ENCODE peak calls at places on chromosomes 4 and X, in four cellular contexts. S is upper lobe of right lung, R is WERI-Rb-1, L is lower lobe of right lung. U is an unnamed sample. For H3K27me3, the result is how much of the 10 kb centered on the place peaks cover.

GRCh38 chrX:115531818-115532403 is 29.1 kb upstream of the PLS3 start:
- DNase-seq in R (no peak), L (no peak), S (no peak), U (no peak)

GRCh38 chr4:107561481-107561880 is 158.6 kb downstream of the PAPSS1 start:
- DNase-seq in S (no peak), R (no peak), L (no peak), U (no peak)

GRCh38 chr4:163330828-163331628 is 1.4 kb downstream of the NPY1R start:
- DNase-seq in S (no peak), L (no peak), R (no peak), U (no peak)

GRCh38 chr4:13208558-13209193 is 275.5 kb downstream of the RAB28 start:
- DNase-seq in L (no peak), R (no peak), S (no peak), U (no peak)

GRCh38 chr4:38204317-38205060 is 244.3 kb downstream of the PTTG2 start:
- DNase-seq in R (no peak), S (no peak), L (no peak), U (no peak)

GRCh38 chr4:113961322-113961698 is 18.1 kb downstream of the ARSJ start:
- DNase-seq in R (no peak), L (no peak), S (no peak), U (peak)

GRCh38 chr4:153401501-153401900 is 57.0 kb downstream of the MND1 start:
- DNase-seq in R (no peak), L (no peak), S (no peak), U (no peak)

GRCh38 chrX:130100180-130100579 is 10.1 kb downstream of the ELF4 start:
- DNase-seq in L (no peak), S (no peak), R (no peak), U (no peak)

GRCh38 chr4:139558235-139559094 is 2.4 kb upstream of the SETD7 start:
- DNase-seq in S (no peak), L (no peak), R (no peak), U (no peak)
- H3K27me3 ChIP-seq in S (under half), L (under half), R (under half), U (under half)

GRCh38 chr4:121077496-121077895 is 5.2 kb upstream of the NDNF start:
- DNase-seq in S (no peak), L (no peak), R (no peak), U (no peak)
- H3K27me3 ChIP-seq in S (under half), L (under half), R (under half), U (under half)

GRCh38 chr4:8866421-8866820 is 5.2 kb downstream of the HMX1 start:
- DNase-seq in L (no peak), R (no peak), S (no peak), U (no peak)
- H3K27me3 ChIP-seq in L (half or more), R (under half), S (half or more), U (under half)

GRCh38 chrX:138057883-138058282 is 492.0 kb downstream of the ZIC3 start:
- DNase-seq in R (no peak), S (no peak), L (no peak), U (no peak)
- H3K27me3 ChIP-seq in R (under half), S (under half), L (under half), U (under half)

DNA sequence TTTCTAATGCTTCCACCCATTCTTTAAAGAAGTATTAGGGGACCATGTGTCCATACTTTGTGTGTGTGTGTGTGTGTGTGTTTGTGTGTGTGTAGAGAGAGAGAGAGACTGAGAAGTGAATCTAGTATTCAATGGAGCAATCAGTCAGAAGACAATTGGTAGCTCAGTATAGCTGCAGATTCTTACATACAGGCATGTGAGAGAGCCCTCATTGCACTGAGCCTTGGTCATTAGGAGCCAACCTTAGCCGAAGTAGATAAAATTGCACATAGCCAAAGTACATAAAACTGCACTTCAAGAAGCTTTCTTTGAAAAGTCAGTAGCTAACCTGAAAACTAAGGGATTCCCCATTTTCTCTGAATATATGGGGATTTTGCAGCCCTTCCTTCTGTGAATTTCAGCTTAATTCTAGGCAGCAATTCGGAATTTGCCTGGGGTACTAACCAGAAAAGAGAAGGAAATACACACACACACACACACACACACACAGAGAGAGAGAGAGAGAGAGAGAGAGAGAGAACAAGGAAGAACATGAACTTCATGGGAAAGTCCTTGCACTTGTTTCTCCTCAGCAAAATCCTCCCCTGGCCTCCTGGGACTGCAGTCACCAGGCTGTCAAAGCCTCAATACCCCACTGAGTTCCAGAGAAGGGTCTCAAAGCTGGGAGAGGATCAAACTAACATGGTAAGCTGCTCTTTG is 1.7 kb upstream of the PRDM8 start:
- DNase-seq in L (no peak), S (no peak), R (no peak), U (no peak)
- H3K27me3 ChIP-seq in L (half or more), S (half or more), R (under half), U (under half)

GRCh38 chr4:146633471-146633800 is 5.3 kb upstream of the POU4F2 start:
- DNase-seq in L (no peak), R (no peak), S (no peak), U (no peak)
- H3K27me3 ChIP-seq in L (half or more), R (under half), S (half or more), U (under half)

GRCh38 chr4:3709846-3710441 is 56.2 kb upstream of the ADRA2C start:
- DNase-seq in R (no peak), L (peak), S (no peak), U (no peak)

GRCh38 chr4:3712112-3712805 is 53.9 kb upstream of the ADRA2C start:
- DNase-seq in R (no peak), L (peak), S (no peak), U (no peak)

GRCh38 chr4:3709061-3709845 is 56.9 kb upstream of the ADRA2C start:
- DNase-seq in R (no peak), S (no peak), L (peak), U (no peak)

GRCh38 chr4:3711183-3712111 is 54.7 kb upstream of the ADRA2C start:
- DNase-seq in L (peak), S (peak), R (no peak), U (no peak)

GRCh38 chr4:3710451-3711182 is 55.6 kb upstream of the ADRA2C start:
- DNase-seq in S (peak), R (no peak), L (peak), U (no peak)
- H3K27me3 ChIP-seq in S (under half), R (under half), L (under half), U (under half)

GRCh38 chrX:153880440-153880815 is 5.5 kb downstream of the L1CAM start:
- DNase-seq in L (no peak), S (no peak), R (no peak), U (no peak)
- H3K27me3 ChIP-seq in L (under half), S (under half), R (under half), U (under half)

GRCh38 chr4:110612631-110613269 is 10.1 kb downstream of the PITX2 start:
- DNase-seq in R (no peak), L (no peak), S (no peak), U (no peak)

GRCh38 chr4:110611968-110612447 is 10.9 kb downstream of the PITX2 start:
- DNase-seq in L (no peak), R (no peak), S (no peak), U (no peak)

GRCh38 chr4:110614173-110614948 is 8.5 kb downstream of the PITX2 start:
- DNase-seq in L (no peak), S (no peak), R (no peak), U (no peak)

GRCh38 chr4:110614981-110615365 is 7.9 kb downstream of the PITX2 start:
- DNase-seq in R (no peak), L (no peak), S (no peak), U (no peak)

DNA sequence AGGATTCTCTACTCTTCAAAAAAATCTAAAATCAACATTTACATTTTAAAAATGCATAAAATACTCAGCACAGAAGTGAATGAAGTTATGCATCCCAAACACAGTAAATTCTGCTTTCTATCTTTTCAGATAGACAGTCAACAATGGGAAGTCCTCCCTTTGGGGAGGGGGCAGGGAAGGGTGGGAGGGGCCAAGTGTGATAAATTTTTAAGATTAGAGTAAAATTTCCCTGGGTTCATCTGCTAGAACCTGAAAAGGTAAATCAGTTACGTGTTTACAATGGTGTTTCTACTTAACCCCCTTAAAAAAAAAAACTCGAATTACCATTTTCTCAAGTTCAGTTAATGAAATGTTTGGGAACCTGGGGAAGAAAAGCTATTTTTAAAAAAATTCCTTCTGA is 9.2 kb downstream of the PITX2 start:
- DNase-seq in S (no peak), R (no peak), L (no peak), U (no peak)
- H3K27me3 ChIP-seq in S (half or more), R (half or more), L (half or more), U (under half)

DNA sequence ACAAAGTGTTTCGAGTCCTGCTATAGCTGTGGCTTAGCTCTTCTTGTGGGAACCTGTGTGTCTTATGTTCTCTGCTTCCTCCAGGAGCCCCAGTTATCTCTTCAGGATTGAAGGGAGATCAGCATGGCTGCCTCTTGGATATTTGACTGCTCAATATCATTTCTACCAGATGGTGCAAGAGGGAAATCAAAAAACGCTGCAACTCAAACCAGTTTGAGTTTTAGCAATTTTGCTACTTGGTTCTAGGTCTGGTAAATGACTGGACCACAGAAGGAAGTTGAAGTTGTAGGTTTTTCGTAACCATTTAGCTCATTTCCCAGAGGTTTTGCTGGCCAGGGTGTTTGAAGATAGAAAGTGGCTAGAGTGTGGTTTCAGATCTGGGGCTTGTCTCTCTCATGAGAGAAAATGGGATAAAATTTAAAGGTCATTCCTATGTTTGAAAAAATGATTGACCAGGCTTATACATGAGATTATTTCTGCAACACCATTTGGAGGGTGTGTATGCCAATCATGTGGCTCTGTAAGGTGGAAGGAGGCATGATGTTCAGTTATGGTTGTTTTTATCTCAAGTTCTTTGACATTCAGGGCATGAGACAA is 210.4 kb downstream of the SPRY1 start:
- DNase-seq in R (no peak), S (no peak), L (no peak), U (no peak)
- H3K27me3 ChIP-seq in R (under half), S (under half), L (under half), U (under half)

U was measured in Caco-2.